ENCODE peak calls at places on chromosomes 1 and 21, in ten cellular contexts. One of them, this sample, is unnamed.

GRCh38 chr1:45543599-45544417 is 6.8 kb upstream of the AKR1A1 start:
- DNase-seq in sigmoid colon: peak; percentile 76
- DNase-seq in suprapubic skin: no peak
- DNase-seq in HCT116: no peak
- DNase-seq in esophagus muscularis mucosa: no peak
- DNase-seq in K562: no peak
- DNase-seq in H1: no peak
- DNase-seq in upper lobe of left lung: peak; percentile 82
- DNase-seq in stomach: peak; percentile 55
- DNase-seq in transverse colon: peak; percentile 60
- DNase-seq in this sample: no peak

GRCh38 chr1:87644500-87645245 is 316.0 kb downstream of the LMO4 start:
- DNase-seq in sigmoid colon: no peak
- DNase-seq in suprapubic skin: no peak
- DNase-seq in HCT116: no peak
- DNase-seq in esophagus muscularis mucosa: no peak
- DNase-seq in K562: no peak
- DNase-seq in H1: no peak
- DNase-seq in upper lobe of left lung: no peak
- DNase-seq in stomach: no peak
- DNase-seq in transverse colon: no peak
- DNase-seq in this sample: no peak

GRCh38 chr1:64173300-64173940 is 30.0 kb upstream of the UBE2U start:
- DNase-seq in sigmoid colon: no peak
- DNase-seq in suprapubic skin: no peak
- DNase-seq in HCT116: no peak
- DNase-seq in esophagus muscularis mucosa: no peak
- DNase-seq in K562: no peak
- DNase-seq in H1: no peak
- DNase-seq in upper lobe of left lung: no peak
- DNase-seq in stomach: no peak
- DNase-seq in transverse colon: no peak
- DNase-seq in this sample: no peak

GRCh38 chr1:75996196-75996595 is 64.0 kb upstream of the ASB17 start:
- DNase-seq in sigmoid colon: no peak
- DNase-seq in suprapubic skin: no peak
- DNase-seq in HCT116: no peak
- DNase-seq in esophagus muscularis mucosa: no peak
- DNase-seq in K562: no peak
- DNase-seq in H1: no peak
- DNase-seq in upper lobe of left lung: no peak
- DNase-seq in stomach: no peak
- DNase-seq in transverse colon: no peak
- DNase-seq in this sample: no peak

GRCh38 chr1:10917513-10918454 is 94.7 kb upstream of the TARDBP start:
- DNase-seq in sigmoid colon: no peak
- DNase-seq in suprapubic skin: no peak
- DNase-seq in HCT116: no peak
- DNase-seq in esophagus muscularis mucosa: no peak
- DNase-seq in K562: no peak
- DNase-seq in H1: no peak
- DNase-seq in upper lobe of left lung: no peak
- DNase-seq in stomach: no peak
- DNase-seq in transverse colon: no peak
- DNase-seq in this sample: no peak

GRCh38 chr1:210098376-210098775 is 134.2 kb upstream of the SERTAD4 start:
- DNase-seq in sigmoid colon: no peak
- DNase-seq in suprapubic skin: no peak
- DNase-seq in HCT116: no peak
- DNase-seq in esophagus muscularis mucosa: no peak
- DNase-seq in K562: no peak
- DNase-seq in H1: no peak
- DNase-seq in upper lobe of left lung: no peak
- DNase-seq in stomach: no peak
- DNase-seq in transverse colon: no peak
- DNase-seq in this sample: no peak

GRCh38 chr1:25711555-25712298 is 88.3 kb upstream of the SELENON start:
- DNase-seq in sigmoid colon: peak; percentile 72
- DNase-seq in suprapubic skin: no peak
- DNase-seq in HCT116: no peak
- DNase-seq in esophagus muscularis mucosa: no peak
- DNase-seq in K562: peak; percentile 45
- DNase-seq in H1: no peak
- DNase-seq in upper lobe of left lung: no peak
- DNase-seq in stomach: no peak
- DNase-seq in transverse colon: no peak
- DNase-seq in this sample: no peak

GRCh38 chr1:157146244-157146643 is 8.0 kb upstream of the ETV3 start:
- DNase-seq in sigmoid colon: no peak
- DNase-seq in suprapubic skin: no peak
- DNase-seq in HCT116: no peak
- DNase-seq in esophagus muscularis mucosa: no peak
- DNase-seq in K562: no peak
- DNase-seq in H1: no peak
- DNase-seq in upper lobe of left lung: no peak
- DNase-seq in stomach: no peak
- DNase-seq in transverse colon: no peak
- DNase-seq in this sample: no peak

GRCh38 chr1:1032428-1032827 is 12.5 kb downstream of the AGRN start:
- DNase-seq in sigmoid colon: no peak
- DNase-seq in suprapubic skin: no peak
- DNase-seq in HCT116: no peak
- DNase-seq in esophagus muscularis mucosa: no peak
- DNase-seq in K562: no peak
- DNase-seq in H1: no peak
- DNase-seq in upper lobe of left lung: no peak
- DNase-seq in stomach: peak; percentile 61
- DNase-seq in transverse colon: peak; percentile 57
- DNase-seq in this sample: no peak

GRCh38 chr1:9061949-9062555 is 7.4 kb downstream of the SLC2A5 start:
- DNase-seq in sigmoid colon: no peak
- DNase-seq in suprapubic skin: no peak
- DNase-seq in HCT116: no peak
- DNase-seq in esophagus muscularis mucosa: no peak
- DNase-seq in K562: no peak
- DNase-seq in H1: no peak
- DNase-seq in upper lobe of left lung: no peak
- DNase-seq in stomach: no peak
- DNase-seq in transverse colon: no peak
- DNase-seq in this sample: no peak

GRCh38 chr1:22287273-22287672 is 144.4 kb upstream of the WNT4 start:
- DNase-seq in sigmoid colon: no peak
- DNase-seq in suprapubic skin: peak; percentile 3
- DNase-seq in HCT116: no peak
- DNase-seq in esophagus muscularis mucosa: no peak
- DNase-seq in K562: no peak
- DNase-seq in H1: no peak
- DNase-seq in upper lobe of left lung: no peak
- DNase-seq in stomach: peak; percentile 4
- DNase-seq in transverse colon: no peak
- DNase-seq in this sample: no peak

GRCh38 chr1:169106095-169106920 is at the start of gene ATP1B1:
- DNase-seq in sigmoid colon: peak; percentile 94
- DNase-seq in suprapubic skin: peak; percentile 87
- DNase-seq in HCT116: peak; percentile 64
- DNase-seq in esophagus muscularis mucosa: no peak
- DNase-seq in K562: peak; percentile 97
- DNase-seq in H1: peak; percentile 95
- DNase-seq in upper lobe of left lung: peak; percentile 88
- DNase-seq in stomach: peak; percentile 94
- DNase-seq in transverse colon: peak; percentile 94
- DNase-seq in this sample: no peak
- TF ChIP-seq POLR2A in sigmoid colon: peak; percentile 89
- TF ChIP-seq POLR2A in suprapubic skin: peak; percentile 78
- TF ChIP-seq POLR2A in HCT116: peak; percentile 90
- TF ChIP-seq POLR2A in esophagus muscularis mucosa: peak; percentile 88
- TF ChIP-seq POLR2A in K562: peak; percentile 73
- TF ChIP-seq POLR2A in H1: peak; percentile 96
- TF ChIP-seq POLR2A in upper lobe of left lung: peak; percentile 97
- TF ChIP-seq POLR2A in stomach: peak; percentile 86
- TF ChIP-seq POLR2A in transverse colon: peak; percentile 100
- TF ChIP-seq POLR2A in this sample: peak; percentile 53

GRCh38 chr1:244735854-244736561 is 83.1 kb downstream of the DESI2 start:
- DNase-seq in sigmoid colon: no peak
- DNase-seq in suprapubic skin: no peak
- DNase-seq in HCT116: no peak
- DNase-seq in esophagus muscularis mucosa: no peak
- DNase-seq in K562: no peak
- DNase-seq in H1: no peak
- DNase-seq in upper lobe of left lung: no peak
- DNase-seq in stomach: no peak
- DNase-seq in transverse colon: no peak
- DNase-seq in this sample: no peak
- H3K9me3 ChIP-seq in sigmoid colon: no peaks in the 10 kb centered on the region
- H3K9me3 ChIP-seq in suprapubic skin: peaks cover 6% of the 10 kb centered on the region
- H3K9me3 ChIP-seq in HCT116: no peaks in the 10 kb centered on the region
- H3K9me3 ChIP-seq in esophagus muscularis mucosa: no peaks in the 10 kb centered on the region
- H3K9me3 ChIP-seq in K562: peaks cover 6% of the 10 kb centered on the region
- H3K9me3 ChIP-seq in H1: peaks cover 5% of the 10 kb centered on the region
- H3K9me3 ChIP-seq in upper lobe of left lung: no peaks in the 10 kb centered on the region
- H3K9me3 ChIP-seq in stomach: no peaks in the 10 kb centered on the region
- H3K9me3 ChIP-seq in transverse colon: no peaks in the 10 kb centered on the region
- H3K9me3 ChIP-seq in this sample: no peaks in the 10 kb centered on the region

GRCh38 chr1:2810281-2810680 is 8.8 kb upstream of the TTC34 start:
- DNase-seq in sigmoid colon: no peak
- DNase-seq in suprapubic skin: no peak
- DNase-seq in HCT116: no peak
- DNase-seq in esophagus muscularis mucosa: no peak
- DNase-seq in K562: no peak
- DNase-seq in H1: no peak
- DNase-seq in upper lobe of left lung: no peak
- DNase-seq in stomach: no peak
- DNase-seq in transverse colon: no peak
- DNase-seq in this sample: no peak
- TF ChIP-seq POLR2AphosphoS5 in sigmoid colon: no peak
- TF ChIP-seq POLR2AphosphoS5 in suprapubic skin: no peak
- TF ChIP-seq POLR2AphosphoS5 in HCT116: no peak
- TF ChIP-seq POLR2AphosphoS5 in esophagus muscularis mucosa: no peak
- TF ChIP-seq POLR2AphosphoS5 in K562: no peak
- TF ChIP-seq POLR2AphosphoS5 in H1: no peak
- TF ChIP-seq POLR2AphosphoS5 in upper lobe of left lung: no peak
- TF ChIP-seq POLR2AphosphoS5 in stomach: no peak
- TF ChIP-seq POLR2AphosphoS5 in transverse colon: no peak
- TF ChIP-seq POLR2AphosphoS5 in this sample: no peak

GRCh38 chr1:33342041-33342723 is 21.3 kb upstream of the A3GALT2 start:
- DNase-seq in sigmoid colon: peak; percentile 93
- DNase-seq in suprapubic skin: no peak
- DNase-seq in HCT116: no peak
- DNase-seq in esophagus muscularis mucosa: peak; percentile 95
- DNase-seq in K562: no peak
- DNase-seq in H1: peak; percentile 48
- DNase-seq in upper lobe of left lung: peak; percentile 92
- DNase-seq in stomach: peak; percentile 87
- DNase-seq in transverse colon: peak; percentile 77
- DNase-seq in this sample: no peak
- TF ChIP-seq POLR2A in sigmoid colon: no peak
- TF ChIP-seq POLR2A in suprapubic skin: no peak
- TF ChIP-seq POLR2A in HCT116: no peak
- TF ChIP-seq POLR2A in esophagus muscularis mucosa: peak; percentile 22
- TF ChIP-seq POLR2A in K562: no peak
- TF ChIP-seq POLR2A in H1: no peak
- TF ChIP-seq POLR2A in upper lobe of left lung: no peak
- TF ChIP-seq POLR2A in stomach: no peak
- TF ChIP-seq POLR2A in transverse colon: no peak
- TF ChIP-seq POLR2A in this sample: no peak

GRCh38 chr21:38879912-38880577 is 74.3 kb downstream of the ETS2 start:
- DNase-seq in sigmoid colon: no peak
- DNase-seq in suprapubic skin: no peak
- DNase-seq in HCT116: no peak
- DNase-seq in esophagus muscularis mucosa: no peak
- DNase-seq in K562: no peak
- DNase-seq in H1: no peak
- DNase-seq in upper lobe of left lung: no peak
- DNase-seq in stomach: no peak
- DNase-seq in transverse colon: no peak
- DNase-seq in this sample: no peak

GRCh38 chr21:38878394-38879179 is 72.9 kb downstream of the ETS2 start:
- DNase-seq in sigmoid colon: no peak
- DNase-seq in suprapubic skin: no peak
- DNase-seq in HCT116: no peak
- DNase-seq in esophagus muscularis mucosa: no peak
- DNase-seq in K562: no peak
- DNase-seq in H1: no peak
- DNase-seq in upper lobe of left lung: peak; percentile 36
- DNase-seq in stomach: no peak
- DNase-seq in transverse colon: no peak
- DNase-seq in this sample: no peak

GRCh38 chr21:38881041-38881570 is 75.4 kb downstream of the ETS2 start:
- DNase-seq in sigmoid colon: no peak
- DNase-seq in suprapubic skin: no peak
- DNase-seq in HCT116: no peak
- DNase-seq in esophagus muscularis mucosa: no peak
- DNase-seq in K562: no peak
- DNase-seq in H1: no peak
- DNase-seq in upper lobe of left lung: no peak
- DNase-seq in stomach: no peak
- DNase-seq in transverse colon: no peak
- DNase-seq in this sample: no peak

GRCh38 chr21:38883142-38883541 is 77.4 kb downstream of the ETS2 start:
- DNase-seq in sigmoid colon: no peak
- DNase-seq in suprapubic skin: no peak
- DNase-seq in HCT116: no peak
- DNase-seq in esophagus muscularis mucosa: no peak
- DNase-seq in K562: no peak
- DNase-seq in H1: no peak
- DNase-seq in upper lobe of left lung: no peak
- DNase-seq in stomach: no peak
- DNase-seq in transverse colon: no peak
- DNase-seq in this sample: no peak

GRCh38 chr21:38880578-38880966 is 74.8 kb downstream of the ETS2 start:
- DNase-seq in sigmoid colon: no peak
- DNase-seq in suprapubic skin: no peak
- DNase-seq in HCT116: no peak
- DNase-seq in esophagus muscularis mucosa: no peak
- DNase-seq in K562: no peak
- DNase-seq in H1: no peak
- DNase-seq in upper lobe of left lung: no peak
- DNase-seq in stomach: no peak
- DNase-seq in transverse colon: no peak
- DNase-seq in this sample: no peak
- H3K9me3 ChIP-seq in sigmoid colon: no peaks in the 10 kb centered on the region
- H3K9me3 ChIP-seq in suprapubic skin: peaks cover 5% of the 10 kb centered on the region
- H3K9me3 ChIP-seq in HCT116: no peaks in the 10 kb centered on the region
- H3K9me3 ChIP-seq in esophagus muscularis mucosa: no peaks in the 10 kb centered on the region
- H3K9me3 ChIP-seq in K562: no peaks in the 10 kb centered on the region
- H3K9me3 ChIP-seq in H1: peaks cover 7% of the 10 kb centered on the region
- H3K9me3 ChIP-seq in upper lobe of left lung: no peaks in the 10 kb centered on the region
- H3K9me3 ChIP-seq in stomach: no peaks in the 10 kb centered on the region
- H3K9me3 ChIP-seq in transverse colon: peaks cover 10% of the 10 kb centered on the region
- H3K9me3 ChIP-seq in this sample: no peaks in the 10 kb centered on the region